ENCODE peak calls at places on chromosomes 4 and X, in eight cellular contexts. One of them, this sample, is unnamed. For H3K36me3, the result is how much of the 10 kb centered on the place peaks cover.

GRCh38 chr4:105022811-105023667 is 123.6 kb upstream of the TET2 start:
- DNase-seq in adrenal gland: no peak
- DNase-seq in HepG2: no peak
- DNase-seq in GM12878: no peak
- DNase-seq in cardiac muscle cell: no peak
- DNase-seq in left ventricle myocardium inferior: no peak
- DNase-seq in PC-3: peak
- DNase-seq in uterus: no peak
- DNase-seq in this sample: no peak

GRCh38 chrX:72609313-72609712 is 36.7 kb upstream of the HDAC8 start:
- DNase-seq in adrenal gland: no peak
- DNase-seq in HepG2: peak
- DNase-seq in GM12878: no peak
- DNase-seq in cardiac muscle cell: no peak
- DNase-seq in left ventricle myocardium inferior: no peak
- DNase-seq in PC-3: peak
- DNase-seq in uterus: no peak
- DNase-seq in this sample: no peak

GRCh38 chr4:104591505-104591904 is 96.8 kb upstream of the CXXC4 start:
- DNase-seq in adrenal gland: no peak
- DNase-seq in HepG2: no peak
- DNase-seq in GM12878: no peak
- DNase-seq in cardiac muscle cell: peak
- DNase-seq in left ventricle myocardium inferior: peak
- DNase-seq in PC-3: no peak
- DNase-seq in uterus: no peak
- DNase-seq in this sample: no peak

GRCh38 chr4:2340272-2341061 is 78.0 kb downstream of the ZFYVE28 start:
- DNase-seq in adrenal gland: no peak
- DNase-seq in HepG2: no peak
- DNase-seq in GM12878: no peak
- DNase-seq in cardiac muscle cell: no peak
- DNase-seq in left ventricle myocardium inferior: no peak
- DNase-seq in PC-3: no peak
- DNase-seq in uterus: peak
- DNase-seq in this sample: no peak

GRCh38 chr4:77395481-77395880 is 210.1 kb upstream of the CXCL13 start:
- DNase-seq in adrenal gland: no peak
- DNase-seq in HepG2: no peak
- DNase-seq in GM12878: no peak
- DNase-seq in cardiac muscle cell: no peak
- DNase-seq in left ventricle myocardium inferior: no peak
- DNase-seq in PC-3: no peak
- DNase-seq in uterus: no peak
- DNase-seq in this sample: no peak

GRCh38 chrX:13377537-13377936 is 57.7 kb upstream of the ATXN3L start:
- DNase-seq in adrenal gland: no peak
- DNase-seq in HepG2: no peak
- DNase-seq in GM12878: no peak
- DNase-seq in cardiac muscle cell: no peak
- DNase-seq in left ventricle myocardium inferior: no peak
- DNase-seq in PC-3: no peak
- DNase-seq in uterus: peak
- DNase-seq in this sample: no peak

GRCh38 chr4:33150139-33150538 is 2430.0 kb downstream of the PCDH7 start:
- DNase-seq in adrenal gland: no peak
- DNase-seq in HepG2: no peak
- DNase-seq in GM12878: no peak
- DNase-seq in cardiac muscle cell: no peak
- DNase-seq in left ventricle myocardium inferior: no peak
- DNase-seq in PC-3: no peak
- DNase-seq in uterus: no peak
- DNase-seq in this sample: no peak

GRCh38 chr4:165627548-165627947 is 245.5 kb upstream of the TLL1 start:
- DNase-seq in adrenal gland: no peak
- DNase-seq in HepG2: no peak
- DNase-seq in GM12878: no peak
- DNase-seq in cardiac muscle cell: no peak
- DNase-seq in left ventricle myocardium inferior: no peak
- DNase-seq in PC-3: no peak
- DNase-seq in uterus: no peak
- DNase-seq in this sample: no peak

GRCh38 chr4:90318208-90318607 is 191.0 kb downstream of the CCSER1 start:
- DNase-seq in adrenal gland: no peak
- DNase-seq in HepG2: no peak
- DNase-seq in GM12878: no peak
- DNase-seq in cardiac muscle cell: no peak
- DNase-seq in left ventricle myocardium inferior: no peak
- DNase-seq in PC-3: peak
- DNase-seq in uterus: no peak
- DNase-seq in this sample: no peak

GRCh38 chrX:12997898-12998687 is 23.2 kb downstream of the TMSB4X start:
- DNase-seq in adrenal gland: no peak
- DNase-seq in HepG2: no peak
- DNase-seq in GM12878: no peak
- DNase-seq in cardiac muscle cell: no peak
- DNase-seq in left ventricle myocardium inferior: no peak
- DNase-seq in PC-3: no peak
- DNase-seq in uterus: no peak
- DNase-seq in this sample: no peak

GRCh38 chrX:84188320-84188834 is 378 bp upstream of the RPS6KA6 start:
- DNase-seq in adrenal gland: peak
- DNase-seq in HepG2: no peak
- DNase-seq in GM12878: no peak
- DNase-seq in cardiac muscle cell: peak
- DNase-seq in left ventricle myocardium inferior: peak
- DNase-seq in PC-3: peak
- DNase-seq in uterus: peak
- DNase-seq in this sample: peak

GRCh38 chr4:3290476-3290875 is 2.3 kb upstream of the RGS12 start:
- DNase-seq in adrenal gland: no peak
- DNase-seq in HepG2: no peak
- DNase-seq in GM12878: no peak
- DNase-seq in cardiac muscle cell: no peak
- DNase-seq in left ventricle myocardium inferior: no peak
- DNase-seq in PC-3: no peak
- DNase-seq in uterus: no peak
- DNase-seq in this sample: no peak

GRCh38 chrX:53239474-53239873 is 14.5 kb upstream of the KDM5C start:
- DNase-seq in adrenal gland: no peak
- DNase-seq in HepG2: peak
- DNase-seq in GM12878: no peak
- DNase-seq in cardiac muscle cell: no peak
- DNase-seq in left ventricle myocardium inferior: no peak
- DNase-seq in PC-3: peak
- DNase-seq in uterus: no peak
- DNase-seq in this sample: no peak

GRCh38 chr4:150289198-150289597 is 211.0 kb downstream of the DCLK2 start:
- DNase-seq in adrenal gland: no peak
- DNase-seq in HepG2: peak
- DNase-seq in GM12878: no peak
- DNase-seq in cardiac muscle cell: no peak
- DNase-seq in left ventricle myocardium inferior: no peak
- DNase-seq in PC-3: no peak
- DNase-seq in uterus: no peak
- DNase-seq in this sample: no peak

GRCh38 chr4:169251291-169252235 is 19.2 kb downstream of the SH3RF1 start:
- DNase-seq in adrenal gland: no peak
- DNase-seq in HepG2: peak
- DNase-seq in GM12878: no peak
- DNase-seq in cardiac muscle cell: no peak
- DNase-seq in left ventricle myocardium inferior: no peak
- DNase-seq in PC-3: peak
- DNase-seq in uterus: no peak
- DNase-seq in this sample: no peak

GRCh38 chr4:186726440-186727148 is 2.9 kb upstream of the FAT1 start:
- DNase-seq in adrenal gland: peak
- DNase-seq in HepG2: peak
- DNase-seq in GM12878: no peak
- DNase-seq in cardiac muscle cell: peak
- DNase-seq in left ventricle myocardium inferior: peak
- DNase-seq in PC-3: peak
- DNase-seq in uterus: peak
- DNase-seq in this sample: peak

DNA sequence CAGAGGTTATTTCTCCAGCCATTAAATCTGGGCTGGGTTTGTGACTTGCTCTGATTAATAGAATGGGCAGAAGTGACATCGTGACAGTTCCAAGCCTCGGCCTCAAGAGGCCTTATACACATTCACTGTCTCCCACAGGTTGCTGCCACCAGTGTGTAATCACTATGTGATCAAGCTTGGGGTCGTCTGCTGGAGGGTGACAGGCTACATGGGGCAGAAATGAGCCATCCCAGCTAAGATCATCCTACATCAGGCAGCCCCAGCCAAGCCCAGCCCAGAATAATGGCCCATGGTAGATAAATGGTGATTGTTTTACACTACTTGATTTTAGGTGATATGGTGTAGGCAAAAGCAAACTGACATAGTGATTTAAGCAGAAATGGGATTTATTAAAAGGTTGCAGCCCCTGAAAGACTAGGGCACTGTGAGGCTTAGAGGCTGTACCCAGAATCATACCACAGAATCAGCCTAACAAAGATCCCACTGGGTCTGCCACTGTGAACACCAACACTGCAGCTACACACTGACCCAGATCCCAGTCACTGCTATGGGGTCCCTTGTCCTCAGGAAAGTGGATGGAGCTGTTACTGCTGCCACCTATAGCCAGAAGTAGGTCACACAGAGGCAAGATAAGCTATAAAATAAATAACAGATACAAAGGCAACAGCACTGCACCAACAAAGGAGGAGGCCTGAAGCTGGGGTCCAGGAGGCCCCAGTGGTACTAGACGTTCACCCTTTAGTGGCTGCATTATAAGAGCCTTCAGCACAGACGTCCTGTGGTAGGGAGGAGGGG is 159.6 kb upstream of the RBPJ start:
- DNase-seq in adrenal gland: no peak
- DNase-seq in HepG2: peak
- DNase-seq in GM12878: no peak
- DNase-seq in cardiac muscle cell: no peak
- DNase-seq in left ventricle myocardium inferior: no peak
- DNase-seq in PC-3: peak
- DNase-seq in uterus: no peak
- DNase-seq in this sample: no peak
- TF ChIP-seq CTCF in adrenal gland: no peak
- TF ChIP-seq CTCF in HepG2: peak
- TF ChIP-seq CTCF in GM12878: peak
- TF ChIP-seq CTCF in cardiac muscle cell: peak
- TF ChIP-seq CTCF in left ventricle myocardium inferior: no peak
- TF ChIP-seq CTCF in PC-3: peak
- TF ChIP-seq CTCF in uterus: no peak
- TF ChIP-seq CTCF in this sample: peak

GRCh38 chr4:110163327-110164070 is 34.9 kb downstream of the ELOVL6 start:
- DNase-seq in adrenal gland: no peak
- DNase-seq in HepG2: no peak
- DNase-seq in GM12878: no peak
- DNase-seq in cardiac muscle cell: no peak
- DNase-seq in left ventricle myocardium inferior: no peak
- DNase-seq in PC-3: peak
- DNase-seq in uterus: no peak
- DNase-seq in this sample: no peak

GRCh38 chr4:110165382-110166285 is 32.8 kb downstream of the ELOVL6 start:
- DNase-seq in adrenal gland: peak
- DNase-seq in HepG2: no peak
- DNase-seq in GM12878: no peak
- DNase-seq in cardiac muscle cell: no peak
- DNase-seq in left ventricle myocardium inferior: no peak
- DNase-seq in PC-3: peak
- DNase-seq in uterus: no peak
- DNase-seq in this sample: peak

GRCh38 chr4:110164856-110165255 is 33.6 kb downstream of the ELOVL6 start:
- DNase-seq in adrenal gland: no peak
- DNase-seq in HepG2: no peak
- DNase-seq in GM12878: no peak
- DNase-seq in cardiac muscle cell: no peak
- DNase-seq in left ventricle myocardium inferior: no peak
- DNase-seq in PC-3: peak
- DNase-seq in uterus: no peak
- DNase-seq in this sample: no peak

GRCh38 chr4:110160616-110161015 is 37.8 kb downstream of the ELOVL6 start:
- DNase-seq in adrenal gland: no peak
- DNase-seq in HepG2: no peak
- DNase-seq in GM12878: no peak
- DNase-seq in cardiac muscle cell: no peak
- DNase-seq in left ventricle myocardium inferior: no peak
- DNase-seq in PC-3: no peak
- DNase-seq in uterus: no peak
- DNase-seq in this sample: no peak

DNA sequence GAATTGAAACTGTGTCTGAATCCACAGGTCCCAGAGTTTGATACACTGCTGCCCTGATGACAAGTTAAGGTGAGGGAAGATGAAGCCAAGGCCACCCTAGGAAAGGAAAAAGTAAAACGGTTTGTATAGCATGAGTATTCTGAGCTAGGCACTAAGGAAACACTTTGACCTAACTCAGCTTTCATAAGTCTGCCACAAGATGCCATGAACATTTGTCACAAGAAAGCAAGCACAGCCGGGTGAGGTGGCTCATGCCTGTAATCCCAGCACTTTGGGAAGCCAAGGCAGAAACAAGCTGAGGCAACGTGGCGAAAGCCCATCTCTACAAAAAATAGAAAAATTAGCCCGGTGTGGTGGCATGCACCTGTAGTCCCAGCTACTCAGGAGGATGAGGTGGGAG is 34.2 kb downstream of the ELOVL6 start:
- DNase-seq in adrenal gland: no peak
- DNase-seq in HepG2: no peak
- DNase-seq in GM12878: no peak
- DNase-seq in cardiac muscle cell: peak
- DNase-seq in left ventricle myocardium inferior: no peak
- DNase-seq in PC-3: peak
- DNase-seq in uterus: no peak
- DNase-seq in this sample: no peak
- H3K27ac ChIP-seq in adrenal gland: peak
- H3K27ac ChIP-seq in HepG2: no peak
- H3K27ac ChIP-seq in GM12878: no peak
- H3K27ac ChIP-seq in cardiac muscle cell: peak
- H3K27ac ChIP-seq in left ventricle myocardium inferior: no peak
- H3K27ac ChIP-seq in PC-3: peak
- H3K27ac ChIP-seq in uterus: no peak
- H3K27ac ChIP-seq in this sample: peak

DNA sequence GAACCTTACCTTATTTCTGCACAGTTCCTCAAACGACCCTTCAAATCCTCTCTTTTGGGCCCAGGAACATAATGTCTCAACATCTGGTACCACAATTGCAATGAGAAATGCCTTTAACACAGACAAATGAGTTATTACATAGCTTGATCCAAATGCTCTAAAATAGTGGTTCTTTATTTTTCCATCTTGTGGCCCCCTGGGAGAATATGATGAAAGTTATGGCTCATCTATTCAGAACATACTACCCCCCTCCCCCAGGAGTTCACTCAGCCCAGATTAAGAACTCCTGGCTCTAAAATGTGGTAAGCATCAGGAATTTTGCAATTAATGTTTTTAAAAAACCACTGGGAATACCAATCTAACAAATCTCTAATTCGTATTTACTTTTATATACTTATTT is 23.9 kb upstream of the CENPU start:
- DNase-seq in adrenal gland: no peak
- DNase-seq in HepG2: no peak
- DNase-seq in GM12878: no peak
- DNase-seq in cardiac muscle cell: no peak
- DNase-seq in left ventricle myocardium inferior: no peak
- DNase-seq in PC-3: no peak
- DNase-seq in uterus: no peak
- DNase-seq in this sample: no peak
- H3K36me3 ChIP-seq in adrenal gland: under half
- H3K36me3 ChIP-seq in HepG2: under half
- H3K36me3 ChIP-seq in GM12878: under half
- H3K36me3 ChIP-seq in cardiac muscle cell: under half
- H3K36me3 ChIP-seq in left ventricle myocardium inferior: half or more
- H3K36me3 ChIP-seq in PC-3: under half
- H3K36me3 ChIP-seq in uterus: under half
- H3K36me3 ChIP-seq in this sample: under half

GRCh38 chrX:138756234-138756633 is 44.7 kb upstream of the FGF13 start:
- DNase-seq in adrenal gland: peak
- DNase-seq in HepG2: no peak
- DNase-seq in GM12878: no peak
- DNase-seq in cardiac muscle cell: peak
- DNase-seq in left ventricle myocardium inferior: peak
- DNase-seq in PC-3: peak
- DNase-seq in uterus: no peak
- DNase-seq in this sample: no peak
- TF ChIP-seq CTCF in adrenal gland: no peak
- TF ChIP-seq CTCF in HepG2: peak
- TF ChIP-seq CTCF in GM12878: no peak
- TF ChIP-seq CTCF in cardiac muscle cell: no peak
- TF ChIP-seq CTCF in left ventricle myocardium inferior: peak
- TF ChIP-seq CTCF in PC-3: peak
- TF ChIP-seq CTCF in uterus: no peak
- TF ChIP-seq CTCF in this sample: no peak